ENCODE peak calls at places on chromosomes 2 and 18, in six cellular contexts. M is HFF-Myc, W is neural progenitor cell, T is fibroblast of villous mesenchyme, Y is A549, J is AG04450. R is an unnamed sample.

GRCh38 chr2:191312662-191313061 is 67.5 kb downstream of the MYO1B start:
- DNase-seq in M (no peak), W (no peak), T (no peak), Y (no peak), J (no peak), R (no peak)

GRCh38 chr2:233006648-233007047 is 6.4 kb downstream of the NGEF start:
- DNase-seq in M (no peak), W (no peak), T (no peak), Y (no peak), J (no peak), R (no peak)

GRCh38 chr2:26245231-26245732 is 543 bp downstream of the HADHB start:
- DNase-seq in M (no peak), W (peak; percentile 75), T (peak; percentile 57), Y (no peak), J (no peak), R (peak; percentile 55)

GRCh38 chr2:140344842-140345241 is 1564.7 kb upstream of the NXPH2 start:
- DNase-seq in M (no peak), W (no peak), T (peak; percentile 6), Y (no peak), J (no peak), R (no peak)

GRCh38 chr18:61085036-61085435 is 248.2 kb upstream of the CDH20 start:
- DNase-seq in M (no peak), W (no peak), T (no peak), Y (no peak), J (no peak), R (no peak)

GRCh38 chr2:119179951-119180350 is 21.4 kb upstream of the C1QL2 start:
- DNase-seq in M (no peak), W (no peak), T (no peak), Y (no peak), J (no peak), R (no peak)

GRCh38 chr18:49243391-49243790 is 217.1 kb downstream of the DYM start:
- DNase-seq in M (no peak), W (no peak), T (no peak), Y (no peak), J (no peak), R (no peak)

GRCh38 chr18:70523035-70523797 is 234.4 kb downstream of the SOCS6 start:
- DNase-seq in M (no peak), W (no peak), T (no peak), Y (no peak), J (no peak), R (no peak)

GRCh38 chr2:67240507-67240906 is 156.6 kb upstream of the ETAA1 start:
- DNase-seq in M (no peak), W (no peak), T (peak; percentile 76), Y (no peak), J (no peak), R (no peak)

GRCh38 chr2:239457586-239458445 is 57.0 kb upstream of the HDAC4 start:
- DNase-seq in M (no peak), W (no peak), T (no peak), Y (no peak), J (no peak), R (no peak)

GRCh38 chr2:231696004-231696367 is 12.3 kb upstream of the PTMA start:
- DNase-seq in M (peak; percentile 79), W (peak; percentile 1), T (peak; percentile 95), Y (no peak), J (no peak), R (no peak)

GRCh38 chr2:205775091-205775876 is 93.0 kb downstream of the NRP2 start:
- DNase-seq in M (no peak), W (peak; percentile 41), T (peak; percentile 44), Y (no peak), J (no peak), R (peak; percentile 71)

GRCh38 chr2:33363599-33364300 is 112.7 kb upstream of the RASGRP3 start:
- DNase-seq in M (no peak), W (no peak), T (peak; percentile 46), Y (no peak), J (no peak), R (no peak)

GRCh38 chr2:77512521-77512920 is 9.7 kb downstream of the LRRTM4 start:
- DNase-seq in M (no peak), W (no peak), T (no peak), Y (no peak), J (no peak), R (no peak)

GRCh38 chr2:85828725-85829124 is 60.1 kb downstream of the ST3GAL5 start:
- DNase-seq in M (no peak), W (no peak), T (no peak), Y (no peak), J (no peak), R (no peak)

GRCh38 chr2:30147715-30148611 is 1.2 kb downstream of the YPEL5 start:
- DNase-seq in M (no peak), W (peak; percentile 91), T (peak; percentile 67), Y (peak; percentile 74), J (no peak), R (peak; percentile 71)

GRCh38 chr2:199442173-199442572 is 15.6 kb downstream of the SATB2 start:
- DNase-seq in M (no peak), W (no peak), T (no peak), Y (no peak), J (no peak), R (no peak)

GRCh38 chr2:133732982-133733670 is 164.9 kb upstream of the NCKAP5 start:
- DNase-seq in M (no peak), W (no peak), T (no peak), Y (no peak), J (no peak), R (no peak)

GRCh38 chr2:80971-81736 is 34.8 kb upstream of the FAM110C start:
- DNase-seq in M (no peak), W (no peak), T (no peak), Y (no peak), J (no peak), R (no peak)

GRCh38 chr18:72013512-72013911 is 530.6 kb downstream of the CBLN2 start:
- DNase-seq in M (no peak), W (no peak), T (peak; percentile 3), Y (no peak), J (no peak), R (no peak)

GRCh38 chr2:95062247-95062646 is 36.7 kb downstream of the MAL start:
- DNase-seq in M (no peak), W (no peak), T (no peak), Y (no peak), J (no peak), R (no peak)

GRCh38 chr2:139704606-139705005 is 924.4 kb upstream of the NXPH2 start:
- DNase-seq in M (no peak), W (no peak), T (no peak), Y (no peak), J (no peak), R (no peak)

DNA sequence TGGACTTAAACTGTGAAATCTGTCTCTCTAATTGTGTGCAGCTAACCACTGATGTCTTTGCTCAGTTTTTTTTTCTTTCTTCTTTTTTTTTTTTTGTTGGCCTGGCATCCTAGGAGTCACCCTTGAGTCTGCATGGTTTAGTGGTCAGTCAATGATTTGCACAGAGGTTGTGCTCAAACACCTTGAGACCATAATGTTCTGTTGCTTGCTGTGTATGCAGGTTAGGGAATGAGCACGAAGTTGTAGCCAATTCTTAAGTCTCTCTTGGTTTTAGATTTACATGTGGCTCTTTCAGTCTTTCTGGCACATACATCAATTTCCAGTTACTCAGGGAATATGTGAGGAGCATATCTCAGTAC is 16.7 kb downstream of the PLB1 start:
- DNase-seq in M (no peak), W (no peak), T (no peak), Y (no peak), J (no peak), R (no peak)
- TF ChIP-seq CTCF in M (no peak), W (no peak), T (no peak), Y (no peak), J (no peak), R (no peak)

GRCh38 chr18:37566479-37567060 is 972 bp upstream of the CELF4 start:
- DNase-seq in M (no peak), W (peak; percentile 36), T (no peak), Y (no peak), J (no peak), R (no peak)
- H3K4me3 ChIP-seq in M (no peak overlapping the region), W (peak overlapping the region; percentile 81), T (no peak overlapping the region), Y (peak overlapping the region; percentile 41), J (peak overlapping the region; percentile 25), R (peak overlapping the region; percentile 22)

GRCh38 chr18:78875268-78875997 is 104.2 kb upstream of the SALL3 start:
- DNase-seq in M (no peak), W (peak; percentile 72), T (no peak), Y (peak; percentile 36), J (no peak), R (no peak)
- TF ChIP-seq CTCF in M (no peak), W (peak; percentile 72), T (peak; percentile 4), Y (peak; percentile 33), J (no peak), R (peak; percentile 38)

DNA sequence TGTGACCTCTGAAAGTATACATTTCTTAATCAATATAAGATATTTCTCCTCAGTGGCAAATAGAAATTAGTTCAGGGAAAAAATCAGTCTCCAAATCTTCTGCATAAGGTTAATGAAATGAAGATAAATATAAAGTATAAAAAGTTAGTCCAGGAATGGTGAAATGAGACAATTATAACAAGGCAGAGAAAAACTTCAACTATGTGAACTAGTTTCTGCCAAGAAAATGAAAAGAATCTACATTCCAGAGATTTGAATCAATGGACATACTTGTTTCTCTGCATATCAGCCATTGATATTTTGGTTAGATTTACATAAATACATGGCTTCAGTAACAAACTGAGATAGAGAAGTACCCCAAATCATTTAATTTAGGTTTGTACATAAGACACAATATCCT is 249.0 kb downstream of the EXOC6B start:
- DNase-seq in M (no peak), W (no peak), T (no peak), Y (no peak), J (no peak), R (no peak)
- H3K4me3 ChIP-seq in M (no peak overlapping the region), W (no peak overlapping the region), T (no peak overlapping the region), Y (no peak overlapping the region), J (no peak overlapping the region), R (no peak overlapping the region)

GRCh38 chr2:83196225-83196624 is 1262.9 kb downstream of the SUCLG1 start:
- DNase-seq in M (peak; percentile 4), W (peak; percentile 5), T (peak; percentile 48), Y (peak; percentile 15), J (peak; percentile 2), R (no peak)
- TF ChIP-seq CTCF in M (no peak), W (peak; percentile 63), T (peak; percentile 70), Y (no peak), J (peak; percentile 71), R (peak; percentile 84)

GRCh38 chr18:47932170-47932569 is 1.7 kb upstream of the SMAD2 start:
- DNase-seq in M (no peak), W (no peak), T (no peak), Y (no peak), J (no peak), R (no peak)

GRCh38 chr18:47931707-47932103 is 1.2 kb upstream of the SMAD2 start:
- DNase-seq in M (no peak), W (peak; percentile 78), T (peak; percentile 23), Y (peak; percentile 76), J (no peak), R (no peak)

GRCh38 chr18:47930086-47930843 is at the start of gene SMAD2:
- DNase-seq in M (peak; percentile 17), W (peak; percentile 93), T (peak; percentile 74), Y (peak; percentile 89), J (no peak), R (peak; percentile 89)

GRCh38 chr18:47930844-47931706 is 616 bp upstream of the SMAD2 start:
- DNase-seq in M (peak; percentile 81), W (peak; percentile 99), T (peak; percentile 97), Y (peak; percentile 96), J (peak; percentile 88), R (peak; percentile 98)

DNA sequence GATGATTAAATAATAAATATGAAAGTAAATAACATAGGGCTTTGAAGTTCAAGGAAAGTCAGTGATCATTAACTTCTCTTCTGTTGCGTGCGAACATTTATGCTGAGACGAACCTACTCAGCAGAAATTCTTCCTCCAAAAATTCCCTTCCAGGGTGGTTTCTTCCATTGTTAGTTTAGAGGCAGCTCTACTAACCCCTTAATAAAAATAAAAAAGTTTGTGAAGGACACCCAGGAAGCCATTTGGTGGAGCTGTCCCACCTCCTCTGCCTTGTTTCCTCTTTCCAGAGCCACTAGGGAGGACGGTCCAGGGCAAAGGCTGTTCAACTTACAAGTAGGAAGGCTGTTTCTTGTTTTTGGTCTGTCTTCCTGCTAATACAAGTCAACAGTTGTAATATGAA is 2.1 kb upstream of the SMAD2 start:
- DNase-seq in M (no peak), W (peak; percentile 33), T (no peak), Y (peak; percentile 63), J (no peak), R (no peak)
- H3K4me3 ChIP-seq in M (no peak overlapping the region), W (no peak overlapping the region), T (no peak overlapping the region), Y (no peak overlapping the region), J (no peak overlapping the region), R (no peak overlapping the region)